ENCODE peak calls at places on chromosomes 3 and 15, in eight cellular contexts. W, P, Q, V, S, H, B and K are unnamed samples.
A peak's percentile ranks its signal among the peaks of the same experiment; 100 is the strongest.

GRCh38 chr3:197524128-197524527 is 31.6 kb downstream of the BDH1 start:
- DNase-seq in W (no peak), Q (no peak), V (no peak), S (no peak), B (no peak), P (no peak), H (no peak), K (no peak)

GRCh38 chr3:124281453-124282316 is 289.8 kb upstream of the ROPN1 start:
- DNase-seq in P (no peak), W (no peak), Q (no peak), S (no peak), V (peak; percentile 40), H (peak; percentile 58), B (peak; percentile 24), K (no peak)

GRCh38 chr15:49589030-49589429 is 31.6 kb downstream of the FAM227B start:
- DNase-seq in B (no peak), W (no peak), H (no peak), V (no peak), Q (no peak), P (no peak), S (no peak), K (no peak)

GRCh38 chr3:86229775-86230094 is 761.2 kb downstream of the VGLL3 start:
- DNase-seq in Q (no peak), P (no peak), V (no peak), H (no peak), B (no peak), W (no peak), S (no peak), K (no peak)

GRCh38 chr15:59186501-59186900 is 20.1 kb upstream of the LDHAL6B start:
- DNase-seq in Q (no peak), V (no peak), H (peak; percentile 64), S (no peak), P (no peak), B (no peak), W (no peak), K (no peak)

GRCh38 chr3:148079370-148079769 is 618.3 kb upstream of the AGTR1 start:
- DNase-seq in H (peak; percentile 18), V (no peak), B (no peak), Q (no peak), S (no peak), W (no peak), P (no peak), K (no peak)

GRCh38 chr3:57557088-57557537 is 1.0 kb downstream of the PDE12 start:
- DNase-seq in Q (peak; percentile 2), V (peak; percentile 41), S (no peak), P (no peak), W (no peak), B (peak; percentile 3), H (peak; percentile 79), K (no peak)

GRCh38 chr15:70033109-70033508 is 64.6 kb downstream of the TLE3 start:
- DNase-seq in Q (no peak), B (no peak), S (no peak), H (no peak), P (no peak), W (no peak), V (no peak), K (no peak)

GRCh38 chr3:47456984-47457383 is 18.8 kb downstream of the SCAP start:
- DNase-seq in B (no peak), P (no peak), S (no peak), W (no peak), Q (no peak), V (no peak), H (no peak), K (no peak)

GRCh38 chr15:52282418-52282817 is 13.2 kb downstream of the MYO5C start:
- DNase-seq in B (no peak), W (no peak), S (no peak), V (no peak), H (no peak), Q (no peak), P (no peak), K (no peak)

GRCh38 chr15:52283281-52283680 is 12.3 kb downstream of the MYO5C start:
- DNase-seq in B (no peak), H (no peak), P (no peak), V (no peak), S (no peak), W (no peak), Q (no peak), K (no peak)

GRCh38 chr15:52278636-52279367 is 16.8 kb downstream of the MYO5C start:
- DNase-seq in W (no peak), V (no peak), P (no peak), H (no peak), S (no peak), Q (no peak), B (no peak), K (no peak)

GRCh38 chr15:52280326-52281084 is 15.1 kb downstream of the MYO5C start:
- DNase-seq in H (no peak), W (no peak), B (no peak), S (no peak), V (no peak), Q (no peak), P (no peak), K (no peak)

DNA sequence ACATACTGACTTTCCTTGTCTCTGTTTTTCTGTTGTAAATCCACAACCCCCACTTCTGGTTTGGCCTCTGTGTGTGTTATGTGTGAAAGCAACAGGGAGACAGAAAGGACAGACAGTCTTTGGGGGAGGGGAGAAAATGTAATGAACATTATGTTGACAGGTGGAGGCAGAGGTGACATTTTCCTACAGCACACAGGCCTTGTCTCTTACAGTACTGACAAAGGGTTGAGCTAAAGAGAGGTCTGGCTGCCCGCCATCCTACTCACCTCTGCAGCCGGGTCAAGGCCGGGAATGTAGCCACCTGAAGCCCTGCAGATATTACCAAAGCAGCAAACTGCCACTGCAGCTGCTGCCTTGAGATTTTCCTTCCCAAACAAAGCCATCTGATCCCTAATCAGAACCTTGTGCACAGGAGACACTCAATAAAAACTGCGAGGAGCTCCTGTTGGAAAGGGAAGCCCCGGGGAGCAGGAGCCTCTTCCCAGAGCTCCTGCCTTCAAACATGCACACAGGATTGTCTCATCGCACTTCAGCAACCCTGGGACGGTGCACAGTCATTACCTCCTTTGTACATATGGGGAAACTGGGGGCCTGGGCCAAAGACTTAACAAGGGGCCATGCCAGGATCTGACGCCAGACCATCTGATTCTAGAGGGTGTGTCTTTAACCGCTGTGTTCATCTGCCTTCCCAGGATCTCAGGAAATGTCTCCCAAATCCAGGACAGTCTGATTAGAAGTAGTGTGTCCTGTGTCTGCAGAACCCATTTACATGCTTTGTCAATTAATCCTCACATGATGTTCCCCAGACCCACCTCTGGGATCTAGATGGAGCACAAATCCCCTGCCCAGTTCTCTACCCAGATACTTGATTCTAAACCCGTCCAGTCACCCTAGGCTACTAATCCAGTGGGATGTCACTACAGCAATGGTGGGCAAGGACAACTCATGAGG is 14.2 kb downstream of the MYO5C start:
- DNase-seq in B (no peak), H (peak; percentile 35), Q (no peak), W (no peak), V (no peak), P (no peak), S (peak; percentile 62), K (no peak)
- H3K27ac ChIP-seq in B (no peak overlapping the region), H (no peak overlapping the region), Q (no peak overlapping the region), W (no peak overlapping the region), V (no peak overlapping the region), P (no peak overlapping the region), S (peak overlapping the region; percentile 27), K (no peak overlapping the region)

GRCh38 chr3:194286747-194287146 is 64.4 kb downstream of the CPN2 start:
- DNase-seq in S (no peak), H (no peak), P (no peak), B (no peak), V (no peak), W (peak; percentile 46), Q (no peak), K (no peak)
- H3K4me1 ChIP-seq in S (peaks cover 18% of the 10 kb centered on the region), H (peaks cover 17% of the 10 kb centered on the region), P (no peaks in the 10 kb centered on the region), B (peaks cover 4% of the 10 kb centered on the region), V (no peaks in the 10 kb centered on the region), W (peaks cover 8% of the 10 kb centered on the region), Q (no peaks in the 10 kb centered on the region), K (no peaks in the 10 kb centered on the region)

DNA sequence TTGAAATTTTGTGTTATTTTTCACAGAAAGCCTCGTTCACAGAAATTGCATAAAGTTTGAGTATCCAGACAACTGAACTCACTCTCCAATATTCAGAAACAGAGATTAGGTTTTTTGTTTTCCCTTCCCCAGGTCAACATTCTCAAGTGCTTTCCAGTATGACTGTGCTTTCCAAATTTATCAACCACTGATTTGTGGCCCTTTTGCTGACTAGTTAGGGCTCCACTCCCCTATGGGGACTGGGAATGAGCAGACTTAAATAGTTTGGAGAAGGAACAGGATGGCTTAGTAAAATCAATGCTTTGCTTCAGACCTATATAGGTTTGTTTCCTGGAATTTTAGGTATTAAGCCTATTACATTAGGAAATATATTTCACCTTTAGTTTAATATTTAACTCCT is 38.2 kb upstream of the NAALADL2 start:
- DNase-seq in B (no peak), Q (no peak), V (no peak), W (no peak), S (no peak), H (no peak), P (no peak), K (no peak)
- H3K27ac ChIP-seq in B (no peak overlapping the region), Q (no peak overlapping the region), V (no peak overlapping the region), W (no peak overlapping the region), S (no peak overlapping the region), H (no peak overlapping the region), P (no peak overlapping the region), K (no peak overlapping the region)

GRCh38 chr3:36904641-36905040 is 40.2 kb downstream of the TRANK1 start:
- DNase-seq in V (no peak), B (no peak), W (no peak), H (peak; percentile 17), P (no peak), Q (no peak), S (no peak), K (no peak)
- H3K4me1 ChIP-seq in V (peaks cover 9% of the 10 kb centered on the region), B (peaks cover 34% of the 10 kb centered on the region), W (peaks cover 21% of the 10 kb centered on the region), H (peaks cover 7% of the 10 kb centered on the region), P (peaks cover 12% of the 10 kb centered on the region), Q (peaks cover 80% of the 10 kb centered on the region), S (peaks cover 25% of the 10 kb centered on the region), K (no peaks in the 10 kb centered on the region)

GRCh38 chr15:57692709-57693108 is 13.8 kb upstream of the POLR2M start:
- DNase-seq in V (no peak), S (no peak), H (peak; percentile 47), B (peak; percentile 33), W (no peak), P (no peak), Q (no peak), K (no peak)
- H3K27ac ChIP-seq in V (no peak overlapping the region), S (peak overlapping the region; percentile 72), H (no peak overlapping the region), B (peak overlapping the region; percentile 6), W (no peak overlapping the region), P (no peak overlapping the region), Q (no peak overlapping the region), K (peak overlapping the region; percentile 62)

GRCh38 chr3:45605569-45605968 is 11.0 kb downstream of the LIMD1 start:
- DNase-seq in V (no peak), W (no peak), H (no peak), Q (no peak), S (no peak), B (no peak), P (no peak), K (no peak)

GRCh38 chr3:45603226-45603625 is 8.7 kb downstream of the LIMD1 start:
- DNase-seq in S (no peak), B (no peak), H (no peak), P (no peak), V (no peak), Q (no peak), W (no peak), K (no peak)

GRCh38 chr3:45604066-45604465 is 9.5 kb downstream of the LIMD1 start:
- DNase-seq in H (no peak), B (no peak), Q (no peak), S (no peak), W (no peak), P (no peak), V (no peak), K (no peak)

GRCh38 chr3:45604999-45605398 is 10.4 kb downstream of the LIMD1 start:
- DNase-seq in W (no peak), H (no peak), S (no peak), V (no peak), P (no peak), Q (no peak), B (no peak), K (no peak)

GRCh38 chr3:45604596-45604995 is 10.0 kb downstream of the LIMD1 start:
- DNase-seq in W (no peak), H (no peak), S (no peak), B (no peak), Q (no peak), V (no peak), P (no peak), K (no peak)
- H3K4me1 ChIP-seq in W (peaks cover 64% of the 10 kb centered on the region), H (peaks cover 23% of the 10 kb centered on the region), S (peaks cover 100% of the 10 kb centered on the region), B (no peaks in the 10 kb centered on the region), Q (peaks cover 6% of the 10 kb centered on the region), V (peaks cover 3% of the 10 kb centered on the region), P (peaks cover 35% of the 10 kb centered on the region), K (peaks cover 12% of the 10 kb centered on the region)